ENCODE peak calls at places on chromosome 19, in ten cellular contexts. I is OCI-M1; E is stromal cell of bone marrow; F is progenitor cell of endocrine pancreas; S is activated T-helper 2 cell treated with anti-CD3 and anti-CD28 coated beads, Interferon-gamma antibody, Interleukin-2, Interleukin-4, amounts not matched to agents 10 μg/mL and 5 μg/mL and 100 μg/mL, durations not matched to agents 14 hours and 24 hours and 36 hours; R is H4; K is AG04449; C is activated T-cell treated with anti-CD3 and anti-CD28 coated beads for 24 hours; Y is posterior cingulate gyrus; X is adipocyte. D is an unnamed sample.

GRCh38 chr19:51094696-51095279 is 12.1 kb upstream of the KLK14 start:
- DNase-seq in R (no peak), K (no peak), I (peak; percentile 52), C (peak; percentile 11), E (no peak), X (peak; percentile 51), Y (no peak), F (peak; percentile 51), S (no peak), D (no peak)

GRCh38 chr19:32453736-32454135 is 48.2 kb downstream of the DPY19L3 start:
- DNase-seq in R (peak; percentile 65), E (no peak), C (no peak), K (no peak), Y (no peak), I (no peak), S (no peak), F (no peak), X (peak; percentile 27), D (no peak)

GRCh38 chr19:29014857-29015436 is 198.0 kb downstream of the UQCRFS1 start:
- DNase-seq in S (no peak), X (no peak), F (no peak), E (no peak), Y (no peak), I (no peak), C (no peak), K (no peak), R (no peak), D (no peak)

GRCh38 chr19:2026770-2027169 is 11.3 kb upstream of the BTBD2 start:
- DNase-seq in E (no peak), Y (no peak), S (no peak), K (no peak), R (no peak), X (no peak), I (no peak), F (no peak), C (no peak), D (no peak)

GRCh38 chr19:49952475-49952829 is 8.5 kb downstream of the SIGLEC11 start:
- DNase-seq in I (no peak), Y (no peak), R (no peak), F (no peak), K (no peak), S (no peak), X (no peak), C (no peak), E (no peak), D (no peak)

GRCh38 chr19:16582486-16583261 is 10.5 kb upstream of the SLC35E1 start:
- DNase-seq in E (no peak), R (no peak), C (no peak), K (no peak), I (no peak), S (no peak), F (no peak), X (no peak), Y (no peak), D (no peak)

GRCh38 chr19:10318807-10319426 is 3.1 kb upstream of the FDX2 start:
- DNase-seq in E (no peak), Y (no peak), X (no peak), F (no peak), C (no peak), K (no peak), S (no peak), R (no peak), I (no peak), D (no peak)

GRCh38 chr19:32675720-32676185 is at the start of gene RGS9BP:
- DNase-seq in F (peak; percentile 26), E (peak; percentile 56), R (peak; percentile 68), Y (peak; percentile 62), C (peak; percentile 49), K (no peak), I (peak; percentile 84), S (peak; percentile 54), X (peak; percentile 91), D (no peak)

GRCh38 chr19:604355-604754 is 14.7 kb downstream of the HCN2 start:
- DNase-seq in C (no peak), R (no peak), E (no peak), K (no peak), Y (no peak), X (no peak), I (peak; percentile 34), S (peak; percentile 48), F (no peak), D (no peak)

GRCh38 chr19:38650180-38650775 is 2.8 kb downstream of the ACTN4 start:
- DNase-seq in I (peak; percentile 52), R (no peak), F (no peak), S (no peak), X (peak; percentile 40), Y (no peak), K (no peak), C (no peak), E (no peak), D (no peak)

GRCh38 chr19:8484331-8484894 is 18.0 kb downstream of the PRAM1 start:
- DNase-seq in E (no peak), F (no peak), X (no peak), C (no peak), S (no peak), I (no peak), Y (no peak), K (no peak), R (no peak), D (no peak)